ENCODE peak calls at places on chromosomes 1 and 21, in six cellular contexts. N is HCT116, G is A549, E is K562, C is SK-N-SH, L is GM23338. K is an unnamed sample.

GRCh38 chr1:156435551-156436318 is 64.8 kb downstream of the MEF2D start:
- DNase-seq in L (no peak), N (no peak), E (no peak), G (no peak), C (peak), K (no peak)

GRCh38 chr1:17355898-17356297 is 16.1 kb upstream of the PADI6 start:
- DNase-seq in L (no peak), E (no peak), N (no peak), C (no peak), G (no peak), K (no peak)

GRCh38 chr1:40439247-40439646 is 11.0 kb upstream of the ZFP69B start:
- DNase-seq in G (no peak), C (no peak), L (no peak), N (no peak), E (no peak), K (no peak)

GRCh38 chr1:79380078-79380477 is 373.5 kb upstream of the ADGRL4 start:
- DNase-seq in G (peak), L (peak), N (no peak), E (no peak), C (no peak), K (no peak)

GRCh38 chr1:93625582-93626327 is 55.9 kb downstream of the BCAR3 start:
- DNase-seq in C (peak), L (no peak), E (no peak), N (no peak), G (no peak), K (no peak)

GRCh38 chr1:185595835-185596667 is 138.1 kb upstream of the HMCN1 start:
- DNase-seq in N (peak), L (peak), E (peak), G (peak), C (peak), K (peak)

GRCh38 chr1:218426343-218426657 is 81.2 kb downstream of the TGFB2 start:
- DNase-seq in N (no peak), L (no peak), E (no peak), G (peak), C (no peak), K (no peak)

GRCh38 chr1:24022611-24023359 is 42.7 kb upstream of the SRSF10 start:
- DNase-seq in N (no peak), C (peak), L (no peak), G (peak), E (no peak), K (no peak)

GRCh38 chr1:116795482-116795829 is 41.2 kb downstream of the CD2 start:
- DNase-seq in G (no peak), N (no peak), L (no peak), C (no peak), E (no peak), K (no peak)

GRCh38 chr1:28208818-28209441 is 23.9 kb downstream of the DNAJC8 start:
- DNase-seq in G (peak), C (peak), E (peak), N (peak), L (peak), K (peak)

GRCh38 chr1:156019946-156020292 is 832 bp downstream of the SSR2 start:
- DNase-seq in G (no peak), E (no peak), N (no peak), C (no peak), L (no peak), K (no peak)

GRCh38 chr1:37477198-37477931 is 3.0 kb downstream of the ZC3H12A start:
- DNase-seq in L (peak), E (peak), G (peak), N (no peak), C (peak), K (no peak)

GRCh38 chr1:200242379-200243041 is 167.3 kb downstream of the ZNF281 start:
- DNase-seq in C (no peak), E (no peak), N (no peak), L (no peak), G (no peak), K (no peak)

GRCh38 chr1:225767591-225768540 is 9.8 kb upstream of the SRP9 start:
- DNase-seq in C (no peak), G (no peak), L (peak), N (no peak), E (no peak), K (no peak)

GRCh38 chr1:202982715-202983435 is 15.8 kb upstream of the CYB5R1 start:
- DNase-seq in E (no peak), C (no peak), G (no peak), N (no peak), L (no peak), K (no peak)

GRCh38 chr1:218939095-218939494 is 234.6 kb upstream of the LYPLAL1 start:
- DNase-seq in L (no peak), E (no peak), N (no peak), G (peak), C (no peak), K (no peak)

GRCh38 chr1:205488074-205488723 is 16.3 kb upstream of the CDK18 start:
- DNase-seq in C (peak), G (peak), N (peak), L (peak), E (peak), K (no peak)

GRCh38 chr1:234955107-234955731 is 173.4 kb downstream of the TOMM20 start:
- DNase-seq in G (no peak), L (no peak), N (no peak), C (no peak), E (peak), K (no peak)

GRCh38 chr1:8571200-8571984 is 246.0 kb downstream of the RERE start:
- DNase-seq in N (no peak), E (peak), C (peak), G (peak), L (no peak), K (no peak)

GRCh38 chr1:116763787-116764465 is 9.7 kb downstream of the CD2 start:
- DNase-seq in E (peak), N (peak), L (peak), G (peak), C (peak), K (no peak)

GRCh38 chr1:225709101-225709500 is 56.2 kb upstream of the ENAH start:
- DNase-seq in E (no peak), G (no peak), L (no peak), N (no peak), C (no peak), K (no peak)

GRCh38 chr1:183461350-183461749 is 10.9 kb upstream of the SMG7 start:
- DNase-seq in L (peak), C (no peak), N (no peak), G (peak), E (peak), K (no peak)

GRCh38 chr1:152907686-152908601 is at the start of gene IVL:
- DNase-seq in L (no peak), E (no peak), N (peak), C (no peak), G (no peak), K (no peak)

GRCh38 chr1:200336111-200336845 is 73.6 kb downstream of the ZNF281 start:
- DNase-seq in C (no peak), L (peak), E (no peak), G (peak), N (no peak), K (peak)

GRCh38 chr21:44299458-44300261 is at the start of gene PFKL:
- DNase-seq in G (peak), C (peak), N (no peak), E (peak), L (peak), K (no peak)

GRCh38 chr1:167490765-167491164 is 27.6 kb downstream of the CD247 start:
- DNase-seq in L (no peak), E (no peak), C (no peak), G (no peak), N (no peak), K (no peak)

GRCh38 chr1:167493372-167493771 is 25.0 kb downstream of the CD247 start:
- DNase-seq in E (no peak), N (no peak), G (no peak), L (no peak), C (no peak), K (no peak)

GRCh38 chr1:167492509-167492910 is 25.8 kb downstream of the CD247 start:
- DNase-seq in C (no peak), G (no peak), E (no peak), N (no peak), L (no peak), K (no peak)

GRCh38 chr1:167489581-167490340 is 28.6 kb downstream of the CD247 start:
- DNase-seq in L (peak), E (no peak), N (no peak), C (no peak), G (no peak), K (no peak)

GRCh38 chr1:167491586-167492408 is 26.5 kb downstream of the CD247 start:
- DNase-seq in L (peak), G (peak), E (peak), N (no peak), C (no peak), K (no peak)
- TF ChIP-seq REST in L (no peak), G (no peak), E (no peak), N (no peak), C (no peak), K (no peak)

GRCh38 chr1:167276969-167277368 is 56.3 kb downstream of the POU2F1 start:
- DNase-seq in E (no peak), G (no peak), L (no peak), N (no peak), C (no peak), K (no peak)

GRCh38 chr1:167270230-167270817 is 49.6 kb downstream of the POU2F1 start:
- DNase-seq in G (no peak), C (no peak), N (no peak), L (no peak), E (no peak), K (no peak)

GRCh38 chr1:167274061-167274460 is 53.4 kb downstream of the POU2F1 start:
- DNase-seq in N (no peak), L (no peak), C (no peak), E (no peak), G (no peak), K (no peak)

GRCh38 chr1:167273027-167273800 is 52.5 kb downstream of the POU2F1 start:
- DNase-seq in G (no peak), E (no peak), C (no peak), N (no peak), L (no peak), K (no peak)

DNA sequence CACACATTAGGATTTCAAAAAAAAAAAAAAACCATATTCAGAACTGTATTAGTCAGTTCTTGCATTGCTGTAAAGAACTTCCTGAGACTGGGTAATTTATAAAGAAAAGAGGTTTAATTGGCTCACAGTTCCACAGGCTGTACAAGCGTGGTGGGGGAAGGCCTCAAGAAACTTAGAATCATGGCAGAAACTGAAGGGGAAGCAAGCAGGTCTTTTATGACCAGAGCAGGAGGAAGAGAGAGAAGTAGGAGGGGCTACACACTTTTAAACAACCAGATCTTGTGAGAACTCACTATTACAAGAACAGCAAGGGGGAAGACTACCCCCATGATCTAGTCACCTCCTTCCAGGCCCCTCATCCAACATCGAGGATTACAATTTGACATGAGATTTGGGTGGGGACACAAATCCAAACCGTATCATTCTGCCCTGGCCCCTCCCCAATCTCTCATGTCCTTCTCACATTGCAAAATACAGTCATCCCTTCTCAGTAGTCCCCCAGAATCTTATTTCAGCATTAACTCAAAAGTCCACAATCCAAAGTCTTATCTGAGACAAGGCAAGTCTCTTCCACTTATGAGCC is 51.8 kb downstream of the POU2F1 start:
- DNase-seq in N (no peak), C (no peak), E (no peak), G (no peak), L (no peak), K (no peak)
- TF ChIP-seq REST in N (no peak), C (no peak), E (no peak), G (no peak), L (no peak), K (no peak)

GRCh38 chr1:176837708-176838107 is 326.8 kb downstream of the ASTN1 start:
- DNase-seq in E (no peak), N (no peak), G (no peak), C (no peak), L (no peak), K (no peak)
- TF ChIP-seq REST in E (no peak), N (no peak), G (no peak), C (no peak), L (no peak), K (no peak)

GRCh38 chr1:176206961-176207902 is at the start of gene COP1:
- DNase-seq in C (peak), G (peak), L (peak), E (peak), N (peak), K (peak)

GRCh38 chr1:176208034-176208433 is 948 bp upstream of the COP1 start:
- DNase-seq in C (no peak), L (peak), G (no peak), N (no peak), E (peak), K (no peak)

GRCh38 chr1:176205322-176205914 is 1.7 kb downstream of the COP1 start:
- DNase-seq in N (no peak), E (peak), C (no peak), G (no peak), L (no peak), K (no peak)

GRCh38 chr1:176203735-176204134 is 3.4 kb downstream of the COP1 start:
- DNase-seq in G (no peak), L (no peak), C (no peak), E (no peak), N (no peak), K (no peak)

DNA sequence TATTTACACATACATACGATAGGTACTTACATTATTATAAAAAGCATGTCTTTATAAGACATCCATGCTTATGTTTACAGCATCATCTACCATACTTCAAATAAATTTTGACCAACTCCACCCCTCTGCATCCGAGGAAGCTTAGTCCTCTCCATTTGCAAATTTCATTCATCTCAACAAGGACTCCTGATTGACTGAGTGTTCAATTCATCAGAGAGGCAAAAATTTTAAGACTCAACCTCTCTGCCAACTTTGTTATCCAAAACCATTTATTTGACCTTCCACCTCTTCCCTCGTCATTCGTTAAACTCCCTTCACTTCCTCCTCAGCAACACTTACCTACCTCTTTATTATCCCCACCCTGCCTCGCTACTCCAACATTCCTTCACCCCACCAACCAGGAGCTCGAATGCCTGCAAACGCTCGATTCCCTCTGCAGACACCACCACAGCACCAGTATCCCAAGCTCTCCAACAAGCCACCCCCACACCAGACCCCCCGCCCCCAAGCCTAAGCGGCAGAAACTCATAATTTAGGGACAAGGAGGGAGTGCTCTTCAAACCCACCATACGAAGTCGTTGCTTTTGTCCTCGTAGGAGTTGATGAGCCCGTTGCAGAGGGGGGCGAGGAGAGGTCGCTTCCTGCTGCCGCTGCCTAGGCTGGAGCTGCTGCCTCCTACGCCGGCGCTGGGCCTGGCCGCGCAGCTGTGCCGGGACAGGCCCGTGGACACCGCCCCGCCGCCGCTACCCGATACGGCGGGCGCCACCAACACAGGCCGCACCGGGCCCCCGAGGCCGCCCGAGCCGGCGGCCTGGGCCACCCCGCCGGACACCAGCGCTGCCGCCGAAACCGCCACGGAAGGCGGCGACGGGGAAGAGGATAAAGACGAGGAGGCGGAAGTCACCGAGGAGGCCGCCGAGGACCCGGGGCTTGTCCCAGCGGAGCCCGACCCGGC is 803 bp downstream of the COP1 start:
- DNase-seq in N (no peak), E (peak), C (peak), L (peak), G (peak), K (no peak)
- TF ChIP-seq REST in N (no peak), E (no peak), C (no peak), L (no peak), G (no peak), K (no peak)

GRCh38 chr21:32335601-32336575 is 37.2 kb downstream of the MRAP start:
- DNase-seq in L (no peak), G (no peak), E (no peak), N (no peak), C (no peak), K (no peak)
- TF ChIP-seq REST in L (no peak), G (no peak), E (no peak), N (no peak), C (no peak), K (no peak)

GRCh38 chr1:228989676-228989991 is 254.4 kb downstream of the RHOU start:
- DNase-seq in C (no peak), N (no peak), G (no peak), L (no peak), E (no peak), K (no peak)
- TF ChIP-seq REST in C (no peak), N (no peak), G (no peak), L (no peak), E (no peak), K (no peak)

DNA sequence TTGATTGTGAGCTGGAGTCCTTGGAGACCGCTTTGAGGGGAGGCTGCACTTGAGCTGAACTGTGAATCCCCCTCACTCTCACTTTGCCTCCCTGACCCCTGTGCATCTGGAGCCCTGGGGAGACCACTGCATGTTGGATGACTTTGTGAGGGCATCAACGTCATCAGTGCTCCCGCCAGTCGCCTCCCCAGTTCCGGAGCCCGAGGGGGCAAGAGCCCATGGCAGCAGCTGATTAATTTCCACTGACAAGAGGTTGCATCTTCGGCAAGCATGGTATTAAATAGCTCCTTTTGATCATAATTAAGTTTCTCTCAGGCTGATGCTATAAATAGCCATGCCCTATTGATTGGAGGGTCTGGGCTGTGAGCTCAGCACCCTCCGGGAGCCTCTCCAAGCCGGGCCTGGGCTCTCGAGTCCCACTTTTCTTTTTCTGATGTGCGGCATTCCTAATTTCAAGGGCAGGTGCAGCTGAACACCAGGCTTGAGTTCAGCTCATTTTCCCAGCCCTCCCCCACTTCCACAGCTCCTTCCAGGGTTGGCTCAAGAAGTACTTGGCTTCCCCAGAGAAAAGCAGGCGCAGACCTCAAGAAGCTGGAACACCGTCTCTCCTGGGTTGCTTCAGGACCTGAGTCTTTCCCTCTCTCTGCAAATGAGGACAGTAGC is 33.2 kb downstream of the KCND3 start:
- DNase-seq in G (no peak), E (no peak), N (no peak), C (no peak), L (no peak), K (no peak)
- TF ChIP-seq REST in G (no peak), E (no peak), N (no peak), C (no peak), L (no peak), K (no peak)

DNA sequence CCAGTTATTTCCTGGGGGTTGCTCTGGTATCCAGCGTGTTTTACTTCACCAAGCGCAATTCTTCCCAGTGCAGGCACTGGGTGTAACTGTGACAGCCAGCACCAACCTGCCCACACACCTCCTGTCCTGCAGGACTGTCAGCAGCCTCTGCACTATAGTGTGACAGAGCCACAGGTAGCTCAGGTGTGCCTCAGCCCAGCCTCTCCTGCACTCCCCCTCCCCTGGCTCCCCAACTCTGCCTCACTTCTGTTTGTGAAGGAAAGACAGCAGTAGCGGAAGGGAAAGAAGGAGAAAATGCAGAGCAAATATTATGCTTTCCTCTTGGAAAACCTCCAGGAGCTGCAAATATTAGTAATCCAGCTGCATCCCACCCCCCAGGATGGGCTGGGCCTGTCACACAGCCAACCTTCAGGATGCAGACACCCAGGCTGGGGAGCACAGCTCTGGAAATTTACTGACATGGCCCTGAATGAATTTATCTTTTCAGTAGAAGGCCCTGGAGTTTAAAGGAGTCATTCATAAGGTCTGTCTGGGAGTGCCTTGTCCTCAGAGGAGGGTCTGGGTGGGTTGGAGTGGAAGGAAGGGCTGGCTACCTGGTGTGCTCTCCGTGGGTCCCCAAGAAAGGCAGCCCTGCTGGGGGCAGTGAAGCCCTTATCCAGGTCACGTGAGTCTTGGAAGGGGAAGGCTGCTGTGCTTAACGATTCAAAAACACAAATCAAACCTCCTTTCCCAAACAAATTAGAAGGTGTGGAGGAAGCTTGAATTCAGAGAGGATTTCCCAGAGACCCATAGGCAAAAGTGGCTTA is 20.9 kb downstream of the CAPN2 start:
- DNase-seq in L (no peak), C (no peak), E (no peak), N (no peak), G (no peak), K (no peak)
- TF ChIP-seq REST in L (no peak), C (no peak), E (no peak), N (no peak), G (no peak), K (no peak)

K was measured in Panc1.